ENCODE peak calls at places on chromosomes 1 and 21, in four cellular contexts. One of them, this sample, is unnamed.

GRCh38 chr1:110515896-110516295 is 3.1 kb downstream of the KCNA10 start:
- DNase-seq in Caki2: no peak
- DNase-seq in transverse colon: no peak
- DNase-seq in activated CD4-positive, alpha-beta T cell treated with anti-CD3 and anti-CD28 coated beads for 48 hours: no peak
- DNase-seq in this sample: no peak

GRCh38 chr1:77487631-77488030 is 194.8 kb downstream of the ZZZ3 start:
- DNase-seq in Caki2: no peak
- DNase-seq in transverse colon: no peak
- DNase-seq in activated CD4-positive, alpha-beta T cell treated with anti-CD3 and anti-CD28 coated beads for 48 hours: no peak
- DNase-seq in this sample: no peak

GRCh38 chr1:209672705-209673630 is 2.2 kb upstream of the G0S2 start:
- DNase-seq in Caki2: no peak
- DNase-seq in activated CD4-positive, alpha-beta T cell treated with anti-CD3 and anti-CD28 coated beads for 48 hours: peak
- DNase-seq in transverse colon: no peak
- DNase-seq in this sample: no peak

GRCh38 chr1:53195913-53196484 is 625 bp upstream of the CPT2 start:
- DNase-seq in transverse colon: no peak
- DNase-seq in Caki2: no peak
- DNase-seq in activated CD4-positive, alpha-beta T cell treated with anti-CD3 and anti-CD28 coated beads for 48 hours: no peak
- DNase-seq in this sample: no peak

GRCh38 chr21:42440187-42440792 is 36.6 kb downstream of the UBASH3A start:
- DNase-seq in Caki2: no peak
- DNase-seq in transverse colon: peak
- DNase-seq in activated CD4-positive, alpha-beta T cell treated with anti-CD3 and anti-CD28 coated beads for 48 hours: peak
- DNase-seq in this sample: no peak

GRCh38 chr1:225998560-225999226 is 450 bp downstream of the SDE2 start:
- DNase-seq in Caki2: peak
- DNase-seq in transverse colon: no peak
- DNase-seq in activated CD4-positive, alpha-beta T cell treated with anti-CD3 and anti-CD28 coated beads for 48 hours: no peak
- DNase-seq in this sample: no peak

GRCh38 chr1:86067626-86068025 is 88.9 kb downstream of the COL24A1 start:
- DNase-seq in Caki2: no peak
- DNase-seq in activated CD4-positive, alpha-beta T cell treated with anti-CD3 and anti-CD28 coated beads for 48 hours: no peak
- DNase-seq in transverse colon: no peak
- DNase-seq in this sample: no peak

GRCh38 chr1:222918746-222919477 is 104.1 kb downstream of the DISP1 start:
- DNase-seq in activated CD4-positive, alpha-beta T cell treated with anti-CD3 and anti-CD28 coated beads for 48 hours: no peak
- DNase-seq in Caki2: no peak
- DNase-seq in transverse colon: no peak
- DNase-seq in this sample: no peak

GRCh38 chr1:229768232-229768631 is 142.2 kb downstream of the URB2 start:
- DNase-seq in activated CD4-positive, alpha-beta T cell treated with anti-CD3 and anti-CD28 coated beads for 48 hours: no peak
- DNase-seq in transverse colon: no peak
- DNase-seq in Caki2: no peak
- DNase-seq in this sample: no peak

This sample was measured in esophagus squamous epithelium.